ENCODE peak calls at places on chromosomes 13 and 19, in five cellular contexts. V, Q, R, B and D are unnamed samples.

GRCh38 chr19:54420383-54421168 is 5.3 kb downstream of the TTYH1 start:
- DNase-seq in Q (no peak), B (peak; percentile 89), R (no peak), V (no peak), D (no peak)

GRCh38 chr19:6686628-6686975 is 16.6 kb upstream of the TNFSF14 start:
- DNase-seq in B (no peak), R (no peak), Q (no peak), V (no peak), D (no peak)

GRCh38 chr13:60351326-60351725 is 45.7 kb upstream of the TDRD3 start:
- DNase-seq in B (no peak), Q (no peak), R (peak; percentile 80), V (no peak), D (no peak)

GRCh38 chr19:45250832-45251451 is at the start of gene MARK4:
- DNase-seq in R (peak; percentile 48), B (peak; percentile 54), Q (no peak), V (peak; percentile 65), D (peak; percentile 97)

GRCh38 chr13:87953381-87953780 is 282.2 kb downstream of the SLITRK5 start:
- DNase-seq in V (no peak), Q (no peak), R (no peak), B (no peak), D (no peak)

GRCh38 chr13:32914686-32915085 is 101.5 kb upstream of the KL start:
- DNase-seq in R (no peak), V (no peak), B (no peak), Q (no peak), D (no peak)

GRCh38 chr13:49100637-49101570 is 119.2 kb upstream of the MLNR start:
- DNase-seq in V (no peak), R (no peak), Q (no peak), B (no peak), D (no peak)

GRCh38 chr13:96958286-96958891 is 35.9 kb downstream of the OXGR1 start:
- DNase-seq in B (no peak), R (peak; percentile 38), Q (peak; percentile 2), V (no peak), D (no peak)

GRCh38 chr13:32824671-32825070 is 191.6 kb upstream of the KL start:
- DNase-seq in V (no peak), B (no peak), Q (no peak), R (peak; percentile 85), D (no peak)

GRCh38 chr13:89784161-89784809 is 1563.2 kb upstream of the MIR17HG start:
- DNase-seq in Q (no peak), R (no peak), B (no peak), V (no peak), D (no peak)

GRCh38 chr19:1400281-1401137 is 833 bp downstream of the GAMT start:
- DNase-seq in V (no peak), Q (no peak), R (no peak), B (no peak), D (peak; percentile 49)

GRCh38 chr13:113139580-113139979 is 17.0 kb downstream of the F10 start:
- DNase-seq in R (no peak), V (no peak), B (no peak), Q (no peak), D (no peak)

GRCh38 chr19:1999856-2000515 is 15.5 kb downstream of the BTBD2 start:
- DNase-seq in R (no peak), V (no peak), Q (no peak), B (no peak), D (peak; percentile 58)

GRCh38 chr19:11096210-11096841 is 7.1 kb downstream of the LDLR start:
- DNase-seq in Q (no peak), V (no peak), B (no peak), R (peak; percentile 92), D (peak; percentile 52)

GRCh38 chr19:30865481-30865880 is 483.8 kb downstream of the TSHZ3 start:
- DNase-seq in V (no peak), Q (no peak), R (no peak), B (no peak), D (no peak)

GRCh38 chr19:54399189-54399588 is 16.1 kb upstream of the TTYH1 start:
- DNase-seq in Q (no peak), R (no peak), V (no peak), B (no peak), D (no peak)

GRCh38 chr13:113359556-113359955 is 4.4 kb downstream of the GRTP1 start:
- DNase-seq in R (no peak), V (peak; percentile 14), Q (no peak), B (no peak), D (no peak)

GRCh38 chr19:17329061-17329767 is 5.4 kb downstream of the ANO8 start:
- DNase-seq in B (peak; percentile 58), V (no peak), R (no peak), Q (no peak), D (no peak)

GRCh38 chr13:45167611-45168554 is 33.0 kb downstream of the KCTD4 start:
- DNase-seq in R (no peak), V (peak; percentile 59), Q (peak; percentile 83), B (no peak), D (no peak)

GRCh38 chr19:56217039-56217949 is 15.2 kb downstream of the ZSCAN5C start:
- DNase-seq in V (no peak), R (peak; percentile 30), B (peak; percentile 72), Q (no peak), D (peak; percentile 25)

GRCh38 chr19:56222901-56223300 is 20.8 kb downstream of the ZSCAN5C start:
- DNase-seq in R (no peak), B (peak; percentile 55), Q (no peak), V (no peak), D (no peak)

GRCh38 chr19:56223481-56223880 is 21.4 kb downstream of the ZSCAN5C start:
- DNase-seq in V (no peak), R (no peak), Q (no peak), B (no peak), D (no peak)

DNA sequence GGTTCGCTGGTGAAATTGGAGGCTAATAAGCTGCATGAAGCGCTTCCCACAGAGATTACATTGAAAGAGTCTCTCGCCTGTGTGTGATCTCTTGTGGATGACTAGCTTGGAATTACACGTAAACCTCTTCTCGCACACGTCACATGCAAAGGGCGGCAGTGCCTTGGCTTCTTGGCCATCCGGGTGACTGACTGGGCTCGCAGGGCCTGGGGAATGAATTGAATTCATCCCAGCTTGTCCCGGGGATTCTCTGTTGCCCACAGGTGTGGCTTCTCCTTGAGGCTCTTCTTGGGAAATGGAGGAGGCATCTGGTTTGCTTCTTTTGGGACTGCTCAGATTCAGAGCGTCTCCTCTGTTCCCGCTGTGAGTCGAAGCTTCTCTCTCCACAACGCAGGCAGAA is 19.8 kb downstream of the ZSCAN5C start:
- DNase-seq in B (no peak), V (no peak), R (no peak), Q (no peak), D (no peak)
- TF ChIP-seq CTCF in B (no peak), V (no peak), R (no peak), Q (no peak), D (no peak)

GRCh38 chr13:24313449-24313848 is 4.1 kb downstream of the C1QTNF9 start:
- DNase-seq in R (no peak), B (no peak), V (no peak), Q (no peak), D (no peak)
- TF ChIP-seq CTCF in R (peak; percentile 40), B (no peak), V (peak; percentile 35), Q (peak; percentile 34), D (no peak)

GRCh38 chr13:69296130-69296529 is 811.5 kb upstream of the ATXN8OS start:
- DNase-seq in B (no peak), V (no peak), R (no peak), Q (no peak), D (no peak)
- TF ChIP-seq CTCF in B (no peak), V (no peak), R (no peak), Q (no peak), D (no peak)

GRCh38 chr13:99442273-99442895 is 58.9 kb upstream of the TM9SF2 start:
- DNase-seq in V (no peak), R (peak; percentile 49), B (peak; percentile 27), Q (no peak), D (peak; percentile 55)

GRCh38 chr13:99448586-99448985 is 52.7 kb upstream of the TM9SF2 start:
- DNase-seq in V (no peak), Q (no peak), R (no peak), B (no peak), D (no peak)

GRCh38 chr13:99450416-99450815 is 50.9 kb upstream of the TM9SF2 start:
- DNase-seq in R (no peak), Q (no peak), V (no peak), B (no peak), D (no peak)

GRCh38 chr13:99446242-99446641 is 55.0 kb upstream of the TM9SF2 start:
- DNase-seq in R (no peak), V (no peak), B (peak; percentile 38), Q (no peak), D (no peak)
- TF ChIP-seq CTCF in R (no peak), V (no peak), B (no peak), Q (no peak), D (peak; percentile 10)

GRCh38 chr19:40466219-40467006 is at the start of gene SPTBN4:
- DNase-seq in V (peak; percentile 75), Q (no peak), B (no peak), R (no peak), D (peak; percentile 42)

GRCh38 chr19:40465025-40465780 is at the start of gene BLVRB:
- DNase-seq in B (no peak), Q (no peak), V (no peak), R (peak; percentile 63), D (no peak)

GRCh38 chr19:40464059-40465024 is 1.2 kb downstream of the BLVRB start:
- DNase-seq in Q (peak; percentile 40), V (peak; percentile 88), B (peak; percentile 92), R (peak; percentile 85), D (peak; percentile 52)

GRCh38 chr19:40467007-40467565 is 285 bp downstream of the SPTBN4 start:
- DNase-seq in V (peak; percentile 50), B (peak; percentile 33), R (no peak), Q (no peak), D (no peak)

DNA sequence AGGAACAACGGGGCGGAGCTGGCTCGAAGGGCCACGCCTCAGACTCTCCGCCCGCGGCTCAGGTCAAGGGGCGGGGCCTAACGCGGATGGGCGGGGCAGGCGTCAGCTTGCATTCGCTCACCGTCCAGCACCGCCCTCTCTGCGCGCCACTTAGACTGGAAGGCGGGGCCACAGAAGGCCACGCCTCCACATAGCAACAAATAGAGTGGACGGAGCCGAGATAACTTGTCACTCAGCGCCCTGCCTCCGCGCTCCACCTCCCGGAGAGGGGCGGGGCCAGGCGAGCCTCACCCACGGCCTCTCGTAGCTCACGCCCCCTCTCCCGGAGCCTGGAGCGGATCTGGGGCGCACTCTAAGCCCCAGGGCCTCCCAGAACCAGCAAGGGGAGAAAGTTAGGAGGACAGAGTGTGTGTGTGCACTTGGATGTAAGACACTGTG is 255 bp upstream of the BLVRB start:
- DNase-seq in B (peak; percentile 100), Q (peak; percentile 96), V (peak; percentile 100), R (peak; percentile 99), D (peak; percentile 99)
- TF ChIP-seq CTCF in B (no peak), Q (no peak), V (no peak), R (no peak), D (no peak)

DNA sequence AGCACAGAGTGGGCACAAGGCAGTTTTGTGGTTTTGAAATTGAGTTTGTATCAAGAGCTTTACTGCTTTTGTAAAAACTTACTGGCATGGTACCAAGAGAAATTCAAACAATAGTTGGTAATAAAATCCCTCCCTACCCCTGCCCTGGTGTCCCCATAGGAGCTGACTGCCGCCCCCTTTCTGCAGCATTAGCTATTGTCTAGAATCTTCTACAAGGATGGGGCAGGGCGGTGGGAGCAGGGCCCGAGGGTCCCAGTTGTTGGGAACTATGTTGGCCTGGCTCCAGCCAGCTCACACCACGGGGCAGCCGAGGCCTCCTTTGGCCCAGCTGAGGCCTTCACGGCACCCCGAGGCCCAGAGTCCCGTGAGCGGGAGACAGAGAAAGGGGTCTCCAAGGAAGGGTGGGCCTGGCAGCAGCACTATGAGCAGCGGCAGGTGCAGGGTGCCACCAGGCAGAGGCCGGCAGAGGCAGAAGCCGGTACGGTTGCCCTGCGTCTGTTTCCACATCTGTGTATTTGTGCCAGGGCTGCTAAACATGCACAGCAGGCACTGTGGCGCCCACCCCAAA is 57.9 kb downstream of the KDM4B start:
- DNase-seq in R (no peak), Q (no peak), B (peak; percentile 56), V (no peak), D (no peak)
- TF ChIP-seq CTCF in R (peak; percentile 35), Q (peak; percentile 49), B (peak; percentile 31), V (no peak), D (no peak)